ENCODE peak calls at places on chromosomes 3 and 15, in eight cellular contexts. A, P, D, J, H, B, M and S are unnamed samples.

GRCh38 chr3:62128028-62128427 is 245.3 kb downstream of the FEZF2 start:
- DNase-seq in B (no peak), J (no peak), H (no peak), P (no peak), D (no peak), A (no peak), M (no peak), S (no peak)

GRCh38 chr3:169453256-169454059 is 210.1 kb downstream of the MECOM start:
- DNase-seq in B (no peak), A (peak), D (no peak), H (peak), J (no peak), M (no peak), P (no peak), S (no peak)

GRCh38 chr3:39146611-39147373 is 6.6 kb downstream of the CSRNP1 start:
- DNase-seq in J (peak), B (peak), M (no peak), A (peak), H (peak), D (peak), P (no peak), S (no peak)

GRCh38 chr3:179016979-179017670 is 54.5 kb downstream of the ZMAT3 start:
- DNase-seq in H (no peak), P (peak), M (no peak), B (no peak), J (no peak), D (no peak), A (no peak), S (no peak)

GRCh38 chr3:95154775-95155174 is 1091.9 kb downstream of the NSUN3 start:
- DNase-seq in P (no peak), A (no peak), B (no peak), M (no peak), J (no peak), D (no peak), H (no peak), S (no peak)

GRCh38 chr3:40465456-40465855 is 8.3 kb downstream of the RPL14 start:
- DNase-seq in P (no peak), M (no peak), J (no peak), D (no peak), A (no peak), H (no peak), B (no peak), S (no peak)

GRCh38 chr15:73254598-73254997 is 114.2 kb downstream of the HCN4 start:
- DNase-seq in M (no peak), P (no peak), A (no peak), B (no peak), J (no peak), D (no peak), H (no peak), S (no peak)

GRCh38 chr3:55486101-55486856 is 827 bp downstream of the WNT5A start:
- DNase-seq in P (no peak), H (no peak), M (no peak), A (peak), J (no peak), B (peak), D (no peak), S (no peak)

GRCh38 chr3:161500057-161500836 is 3.6 kb downstream of the OTOL1 start:
- DNase-seq in M (no peak), P (no peak), B (no peak), H (no peak), D (no peak), A (no peak), J (peak), S (no peak)

GRCh38 chr3:182697345-182697919 is 95.9 kb upstream of the ATP11B start:
- DNase-seq in B (no peak), P (no peak), J (no peak), H (no peak), D (no peak), A (no peak), M (no peak), S (no peak)

GRCh38 chr3:40660554-40660953 is 135.8 kb downstream of the ZNF621 start:
- DNase-seq in D (no peak), P (no peak), J (no peak), M (no peak), H (no peak), B (no peak), A (no peak), S (no peak)

GRCh38 chr3:183122257-183122932 is 23.1 kb upstream of the MCCC1 start:
- DNase-seq in B (peak), J (peak), D (peak), M (no peak), A (peak), P (no peak), H (peak), S (peak)

GRCh38 chr3:58353722-58354553 is 21.2 kb downstream of the PXK start:
- DNase-seq in D (no peak), A (no peak), M (no peak), J (no peak), B (no peak), P (no peak), H (no peak), S (no peak)

GRCh38 chr3:64291345-64291744 is 66.1 kb upstream of the PRICKLE2 start:
- DNase-seq in M (no peak), H (no peak), D (no peak), J (no peak), B (peak), P (no peak), A (no peak), S (no peak)

GRCh38 chr3:57157666-57158065 is 7.5 kb downstream of the IL17RD start:
- DNase-seq in J (no peak), P (no peak), D (no peak), B (no peak), A (no peak), M (no peak), H (no peak), S (no peak)

GRCh38 chr15:89221543-89221942 is at the start of gene RLBP1:
- DNase-seq in A (no peak), P (no peak), J (no peak), D (no peak), H (no peak), B (no peak), M (no peak), S (no peak)

GRCh38 chr15:41199470-41199869 is 31.1 kb downstream of the EXD1 start:
- DNase-seq in P (no peak), D (no peak), B (no peak), M (no peak), J (no peak), H (no peak), A (no peak), S (no peak)

GRCh38 chr3:80785875-80786274 is 975.6 kb downstream of the GBE1 start:
- DNase-seq in M (no peak), P (no peak), J (no peak), A (no peak), H (no peak), B (no peak), D (no peak), S (no peak)

GRCh38 chr3:149506540-149506939 is 32.0 kb downstream of the TM4SF4 start:
- DNase-seq in A (no peak), P (no peak), D (no peak), M (no peak), J (no peak), B (peak), H (no peak), S (no peak)

GRCh38 chr15:68001811-68002210 is 52.3 kb upstream of the PIAS1 start:
- DNase-seq in M (no peak), J (no peak), P (no peak), H (no peak), B (no peak), D (no peak), A (no peak), S (no peak)

GRCh38 chr3:89246326-89246725 is 138.9 kb downstream of the EPHA3 start:
- DNase-seq in D (no peak), M (peak), A (no peak), B (no peak), J (no peak), P (no peak), H (no peak), S (no peak)

GRCh38 chr3:159637895-159638542 is 350.6 kb upstream of the IL12A start:
- DNase-seq in M (no peak), D (peak), P (no peak), A (no peak), J (no peak), B (no peak), H (no peak), S (no peak)

GRCh38 chr3:279325-279724 is 82.8 kb downstream of the CHL1 start:
- DNase-seq in A (no peak), J (no peak), H (no peak), D (no peak), P (no peak), B (no peak), M (no peak), S (no peak)

GRCh38 chr15:72827216-72827615 is 43.7 kb upstream of the ADPGK start:
- DNase-seq in A (no peak), H (no peak), J (no peak), M (no peak), P (no peak), B (no peak), D (no peak), S (no peak)

GRCh38 chr15:100765458-100766224 is 114.0 kb upstream of the ALDH1A3 start:
- DNase-seq in J (no peak), D (no peak), P (no peak), B (no peak), H (no peak), A (no peak), M (no peak), S (no peak)

GRCh38 chr3:150567328-150567727 is 20.7 kb downstream of the EIF2A start:
- DNase-seq in B (no peak), D (no peak), M (no peak), J (no peak), P (no peak), A (no peak), H (no peak), S (no peak)

GRCh38 chr3:43768594-43768993 is 77.9 kb downstream of the ABHD5 start:
- DNase-seq in A (no peak), M (no peak), D (no peak), J (no peak), B (peak), P (no peak), H (no peak), S (no peak)

GRCh38 chr3:76827647-76828273 is 212.1 kb upstream of the ROBO2 start:
- DNase-seq in P (no peak), H (no peak), M (no peak), B (no peak), D (no peak), A (no peak), J (no peak), S (no peak)

GRCh38 chr3:150771600-150771999 is 8.6 kb upstream of the SIAH2 start:
- DNase-seq in D (no peak), H (peak), J (peak), P (no peak), M (no peak), A (peak), B (no peak), S (no peak)

GRCh38 chr15:58224068-58224467 is 85.9 kb downstream of the AQP9 start:
- DNase-seq in A (peak), M (no peak), P (no peak), J (no peak), D (no peak), H (no peak), B (peak), S (no peak)
- H3K27ac ChIP-seq in A (peak), M (no peak), P (no peak), J (no peak), D (no peak), H (no peak), B (no peak), S (no peak)

DNA sequence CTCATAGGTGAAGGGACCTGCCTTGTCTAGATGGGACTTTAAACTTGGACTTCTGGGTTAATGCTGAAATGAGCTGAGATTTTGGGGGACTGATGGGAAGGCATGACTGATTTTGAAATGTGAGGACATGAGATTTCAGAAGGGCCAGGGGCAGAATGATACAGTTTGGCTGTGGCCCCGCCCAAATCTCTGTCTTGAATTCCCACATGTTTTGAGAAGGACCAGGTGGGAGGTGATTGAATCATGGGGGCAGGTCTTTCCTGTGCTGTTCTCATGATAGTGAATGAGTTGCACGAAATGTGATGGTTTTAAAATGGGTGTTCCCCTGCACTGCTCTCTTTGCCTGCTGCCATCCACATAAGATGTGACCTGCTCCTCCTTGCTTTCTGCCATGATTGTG is 42.8 kb downstream of the ILDR1 start:
- DNase-seq in M (no peak), H (no peak), D (no peak), P (no peak), J (no peak), B (no peak), A (no peak), S (no peak)
- H3K9ac ChIP-seq in M (no peak), H (no peak), D (no peak), P (no peak), J (no peak), B (no peak), A (no peak), S (no peak)

GRCh38 chr3:124878561-124879394 is 8.4 kb downstream of the ITGB5 start:
- DNase-seq in M (no peak), J (peak), A (no peak), P (no peak), B (peak), H (peak), D (peak), S (no peak)
- TF ChIP-seq POLR2AphosphoS5 in M (no peak), J (no peak), A (peak), P (no peak), B (peak), H (peak), D (peak), S (no peak)

GRCh38 chr3:71064288-71064975 is 519.1 kb downstream of the FOXP1 start:
- DNase-seq in A (peak), H (peak), P (no peak), J (peak), M (no peak), D (no peak), B (peak), S (no peak)
- H3K27ac ChIP-seq in A (peak), H (peak), P (no peak), J (peak), M (no peak), D (no peak), B (peak), S (no peak)

DNA sequence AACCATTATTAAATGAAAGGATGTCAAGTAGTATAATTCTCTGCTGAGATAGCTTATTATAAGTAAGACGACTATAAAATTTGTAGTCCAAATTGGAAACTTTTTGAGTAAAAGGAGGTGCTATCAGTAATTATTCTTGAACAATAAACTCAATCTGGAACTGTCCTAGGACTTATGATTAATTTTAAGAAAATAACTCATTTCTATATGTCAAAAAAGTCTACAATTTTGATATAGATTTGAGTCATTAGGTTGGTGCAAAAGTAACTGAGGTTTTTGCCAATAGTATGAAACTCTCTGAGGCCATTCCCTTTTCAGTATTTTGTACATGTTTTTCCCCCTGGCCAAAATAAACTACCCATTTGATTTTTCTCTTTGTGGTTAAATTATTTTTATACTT is 41.0 kb downstream of the LEKR1 start:
- DNase-seq in D (no peak), J (no peak), A (no peak), H (no peak), P (no peak), M (no peak), B (no peak), S (no peak)
- H3K9ac ChIP-seq in D (no peak), J (no peak), A (no peak), H (no peak), P (no peak), M (no peak), B (no peak), S (no peak)

GRCh38 chr15:69395991-69396390 is 18.2 kb upstream of the KIF23 start:
- DNase-seq in H (no peak), M (no peak), B (no peak), D (no peak), P (no peak), A (no peak), J (no peak), S (no peak)

GRCh38 chr15:69400850-69401249 is 13.3 kb upstream of the KIF23 start:
- DNase-seq in A (no peak), D (no peak), H (no peak), M (no peak), B (no peak), J (no peak), P (no peak), S (no peak)

GRCh38 chr15:69395460-69395859 is 18.7 kb upstream of the KIF23 start:
- DNase-seq in B (no peak), D (no peak), J (no peak), H (no peak), P (no peak), M (no peak), A (no peak), S (no peak)

GRCh38 chr15:69394556-69395282 is 19.4 kb upstream of the KIF23 start:
- DNase-seq in H (peak), J (peak), D (peak), B (peak), A (peak), P (no peak), M (peak), S (no peak)

DNA sequence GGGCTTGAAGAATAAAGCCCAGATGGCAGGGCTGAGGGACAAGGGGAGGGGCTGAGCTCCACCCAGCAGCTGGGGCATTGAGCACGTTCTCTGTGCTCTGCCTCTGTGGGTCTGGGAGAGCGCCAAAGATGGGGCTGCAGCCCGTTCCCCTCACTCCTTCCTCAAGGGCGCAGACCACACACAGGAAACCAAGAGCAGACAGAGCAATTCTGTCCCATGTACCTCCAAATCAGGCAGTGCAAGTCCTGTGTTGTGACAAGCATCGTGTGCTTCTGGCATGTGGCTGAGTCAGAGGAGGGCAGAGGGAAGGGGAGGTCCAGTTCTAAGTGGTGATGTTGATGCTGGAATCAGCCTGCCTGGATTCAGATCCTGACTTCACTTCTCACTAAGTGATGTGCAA is 15.6 kb upstream of the KIF23 start:
- DNase-seq in J (no peak), D (no peak), M (no peak), H (no peak), P (no peak), A (no peak), B (no peak), S (no peak)
- TF ChIP-seq POLR2AphosphoS5 in J (no peak), D (no peak), M (no peak), H (no peak), P (no peak), A (no peak), B (no peak), S (no peak)

GRCh38 chr3:59608356-59608755 is 558.5 kb upstream of the CFAP20DC start:
- DNase-seq in B (no peak), H (no peak), M (no peak), J (no peak), D (no peak), A (no peak), P (no peak), S (no peak)
- H3K27ac ChIP-seq in B (no peak), H (no peak), M (no peak), J (no peak), D (no peak), A (no peak), P (no peak), S (no peak)

DNA sequence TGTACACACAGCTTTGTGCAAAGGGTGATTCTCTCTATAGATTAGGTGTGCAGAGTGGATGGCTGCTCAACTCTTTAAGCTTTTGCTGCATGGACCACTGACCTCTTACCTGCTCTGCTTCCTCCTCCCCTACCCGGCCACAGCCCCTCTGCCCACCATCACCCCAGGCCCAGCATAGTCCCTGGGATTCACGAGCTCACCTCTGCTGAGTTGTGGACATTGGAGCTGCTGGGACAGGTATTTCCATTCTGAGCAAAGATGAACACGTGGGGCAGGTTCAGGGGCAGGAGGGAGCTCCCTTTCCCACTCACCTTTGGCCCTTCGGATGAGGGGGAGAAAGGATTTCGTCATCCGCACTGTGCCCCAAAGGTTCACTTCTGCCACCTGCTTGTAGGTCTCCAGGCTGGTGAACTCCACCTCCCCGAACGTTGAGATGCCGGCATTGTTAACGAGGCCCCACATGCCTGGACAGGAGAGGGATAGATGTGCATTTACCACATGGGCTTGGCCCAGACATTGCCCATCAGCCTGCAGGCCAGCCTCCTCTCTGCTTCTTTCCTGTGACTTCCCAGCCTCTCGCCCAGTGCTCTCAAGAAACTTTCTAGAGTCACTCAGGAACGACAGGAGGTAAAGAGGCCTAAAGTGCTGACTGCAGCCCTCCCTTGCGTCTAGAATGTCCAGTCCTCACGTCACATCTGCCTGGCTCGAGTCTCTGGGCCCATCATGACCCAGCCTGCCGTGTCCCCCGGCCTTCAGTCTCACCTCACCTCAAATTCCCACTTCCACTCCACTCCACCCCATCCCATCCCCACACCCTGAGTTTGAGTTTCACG is 41.6 kb downstream of the BDH1 start:
- DNase-seq in B (no peak), D (no peak), P (no peak), J (no peak), H (no peak), M (no peak), A (no peak), S (no peak)
- H3K9ac ChIP-seq in B (no peak), D (no peak), P (no peak), J (peak), H (no peak), M (no peak), A (no peak), S (no peak)

DNA sequence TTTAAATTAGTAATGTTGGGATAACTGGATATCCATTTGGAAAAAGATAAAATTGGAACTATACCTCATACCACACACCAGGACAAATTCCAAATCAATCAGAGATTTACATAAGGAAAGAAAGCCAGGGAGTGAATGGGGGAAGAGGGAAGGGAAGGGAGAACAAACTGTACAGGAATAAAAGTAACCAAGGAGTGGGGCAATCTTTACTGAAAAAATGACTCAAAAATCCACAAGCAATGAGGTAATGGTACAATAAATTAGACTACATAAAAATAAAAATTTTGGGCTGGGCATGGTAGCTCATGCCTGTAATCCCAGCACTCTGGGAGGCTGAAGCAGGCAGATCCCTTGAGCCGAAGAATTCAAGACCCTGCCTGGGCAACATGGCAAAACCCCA is 82.6 kb downstream of the MLH1 start:
- DNase-seq in H (no peak), M (no peak), P (no peak), A (no peak), D (no peak), J (no peak), B (no peak), S (no peak)
- TF ChIP-seq POLR2AphosphoS5 in H (no peak), M (no peak), P (no peak), A (no peak), D (no peak), J (no peak), B (no peak), S (no peak)